ENCODE peak calls at places on chromosomes 13 and 19, in six cellular contexts. Z is HepG2, C is H54, Y is GM12892, Q is A549, N is K562. I is an unnamed sample.

GRCh38 chr13:50887153-50887552 is 22.4 kb upstream of the RNASEH2B start:
- DNase-seq in Z (no peak), C (no peak), Y (no peak), Q (no peak), N (no peak), I (no peak)

GRCh38 chr13:101489635-101490034 is 37.2 kb downstream of the ITGBL1 start:
- DNase-seq in Z (no peak), C (peak), Y (no peak), Q (no peak), N (no peak), I (no peak)

GRCh38 chr19:23482829-23483228 is 87.6 kb upstream of the ZNF91 start:
- DNase-seq in Z (no peak), C (no peak), Y (no peak), Q (no peak), N (no peak), I (no peak)

GRCh38 chr13:114140131-114140908 is 7.9 kb upstream of the RASA3 start:
- DNase-seq in Z (no peak), C (no peak), Y (no peak), Q (no peak), N (no peak), I (peak)

GRCh38 chr13:39855236-39855635 is 199.8 kb downstream of the COG6 start:
- DNase-seq in Z (no peak), C (no peak), Y (no peak), Q (no peak), N (no peak), I (no peak)

GRCh38 chr19:54739587-54740497 is 1.5 kb downstream of the KIR2DL3 start:
- DNase-seq in Z (no peak), C (no peak), Y (no peak), Q (no peak), N (no peak), I (no peak)

GRCh38 chr13:113151745-113152707 is 6.4 kb upstream of the PROZ start:
- DNase-seq in Z (no peak), C (no peak), Y (no peak), Q (no peak), N (no peak), I (peak)

GRCh38 chr19:6811906-6812305 is 39.4 kb downstream of the VAV1 start:
- DNase-seq in Z (peak), C (peak), Y (no peak), Q (peak), N (peak), I (no peak)

GRCh38 chr13:100363874-100364273 is 224.7 kb downstream of the GGACT start:
- DNase-seq in Z (no peak), C (no peak), Y (no peak), Q (no peak), N (no peak), I (no peak)

GRCh38 chr19:57829316-57829715 is 783 bp upstream of the ZNF587B start:
- DNase-seq in Z (peak), C (no peak), Y (no peak), Q (no peak), N (no peak), I (no peak)

GRCh38 chr19:53865918-53866696 is 1.6 kb upstream of the MYADM start:
- DNase-seq in Z (peak), C (peak), Y (peak), Q (peak), N (peak), I (peak)

GRCh38 chr19:55320844-55321419 is 4.2 kb downstream of the TMEM150B start:
- DNase-seq in Z (no peak), C (no peak), Y (no peak), Q (no peak), N (no peak), I (no peak)

GRCh38 chr19:16577531-16578052 is 5.4 kb upstream of the SLC35E1 start:
- DNase-seq in Z (no peak), C (no peak), Y (no peak), Q (no peak), N (no peak), I (no peak)

GRCh38 chr13:32323912-32324311 is 8.6 kb downstream of the BRCA2 start:
- DNase-seq in Z (no peak), C (peak), Y (no peak), Q (no peak), N (no peak), I (no peak)

GRCh38 chr13:26325876-26326275 is 71.9 kb downstream of the CDK8 start:
- DNase-seq in Z (no peak), C (no peak), Y (no peak), Q (no peak), N (no peak), I (no peak)

GRCh38 chr19:51821921-51822716 is 27.2 kb downstream of the FPR3 start:
- DNase-seq in Z (no peak), C (no peak), Y (no peak), Q (no peak), N (no peak), I (no peak)

GRCh38 chr19:56987184-56987583 is 132.6 kb upstream of the USP29 start:
- DNase-seq in Z (no peak), C (no peak), Y (no peak), Q (no peak), N (no peak), I (no peak)

GRCh38 chr19:17530586-17530985 is 19.1 kb downstream of the PGLS start:
- DNase-seq in Z (peak), C (no peak), Y (no peak), Q (no peak), N (no peak), I (no peak)

GRCh38 chr13:30593001-30593400 is 24.7 kb upstream of the USPL1 start:
- DNase-seq in Z (no peak), C (no peak), Y (no peak), Q (no peak), N (no peak), I (no peak)

GRCh38 chr19:43541920-43542650 is 9.1 kb downstream of the ZNF575 start:
- DNase-seq in Z (no peak), C (no peak), Y (no peak), Q (no peak), N (no peak), I (no peak)

GRCh38 chr19:18507727-18508440 is 14.0 kb downstream of the ELL start:
- DNase-seq in Z (peak), C (no peak), Y (no peak), Q (no peak), N (no peak), I (peak)

GRCh38 chr13:52447815-52448552 is 2.5 kb downstream of the VPS36 start:
- DNase-seq in Z (no peak), C (no peak), Y (no peak), Q (no peak), N (peak), I (no peak)

GRCh38 chr19:58218899-58219298 is 9.8 kb upstream of the ZNF544 start:
- DNase-seq in Z (peak), C (no peak), Y (no peak), Q (no peak), N (peak), I (no peak)

GRCh38 chr13:112575295-112575622 is 12.7 kb downstream of the TUBGCP3 start:
- DNase-seq in Z (no peak), C (no peak), Y (no peak), Q (no peak), N (no peak), I (no peak)

GRCh38 chr13:49781791-49782190 is 10.7 kb downstream of the KPNA3 start:
- DNase-seq in Z (no peak), C (no peak), Y (no peak), Q (no peak), N (no peak), I (no peak)

GRCh38 chr19:54035215-54036178 is 28.2 kb downstream of the VSTM1 start:
- DNase-seq in Z (no peak), C (peak), Y (no peak), Q (no peak), N (no peak), I (no peak)

GRCh38 chr19:12163841-12164240 is 945 bp downstream of the ZNF136 start:
- DNase-seq in Z (no peak), C (no peak), Y (no peak), Q (no peak), N (no peak), I (no peak)

GRCh38 chr19:6849876-6850275 is 37.5 kb upstream of the ADGRE1 start:
- DNase-seq in Z (no peak), C (no peak), Y (no peak), Q (no peak), N (no peak), I (no peak)

GRCh38 chr13:37338721-37339120 is 233.3 kb upstream of the CSNK1A1L start:
- DNase-seq in Z (no peak), C (no peak), Y (no peak), Q (no peak), N (no peak), I (no peak)

GRCh38 chr19:29378126-29378525 is 147.7 kb upstream of the VSTM2B start:
- DNase-seq in Z (no peak), C (no peak), Y (no peak), Q (no peak), N (no peak), I (no peak)

GRCh38 chr13:23928985-23929384 is 31.7 kb upstream of the C1QTNF9B start:
- DNase-seq in Z (no peak), C (peak), Y (no peak), Q (peak), N (no peak), I (no peak)

GRCh38 chr13:32315255-32316029 is at the start of the genes BRCA2 and ZAR1L:
- DNase-seq in Z (peak), C (peak), Y (peak), Q (peak), N (peak), I (peak)

GRCh38 chr19:7460562-7460966 is 28.3 kb downstream of the PEX11G start:
- DNase-seq in Z (no peak), C (peak), Y (no peak), Q (no peak), N (no peak), I (no peak)

GRCh38 chr19:45250216-45250831 is 747 bp upstream of the MARK4 start:
- DNase-seq in Z (no peak), C (no peak), Y (no peak), Q (no peak), N (no peak), I (no peak)

GRCh38 chr13:49356224-49356623 is 87.6 kb downstream of the CAB39L start:
- DNase-seq in Z (no peak), C (peak), Y (no peak), Q (no peak), N (no peak), I (no peak)

GRCh38 chr13:99585609-99586008 is 84.3 kb downstream of the TM9SF2 start:
- DNase-seq in Z (no peak), C (no peak), Y (no peak), Q (no peak), N (no peak), I (no peak)

GRCh38 chr19:8206147-8207087 is 2.8 kb upstream of the CERS4 start:
- DNase-seq in Z (no peak), C (no peak), Y (no peak), Q (no peak), N (no peak), I (no peak)

GRCh38 chr13:36310417-36311108 is 12.9 kb upstream of the CCDC169 start:
- DNase-seq in Z (no peak), C (no peak), Y (no peak), Q (no peak), N (peak), I (no peak)

GRCh38 chr13:31372454-31372853 is 172.7 kb downstream of the B3GLCT start:
- DNase-seq in Z (no peak), C (no peak), Y (no peak), Q (no peak), N (peak), I (no peak)

GRCh38 chr13:34201050-34201913 is 383.3 kb downstream of the RFC3 start:
- DNase-seq in Z (peak), C (no peak), Y (no peak), Q (peak), N (no peak), I (no peak)

GRCh38 chr13:46607768-46608553 is 55.0 kb downstream of the LRCH1 start:
- DNase-seq in Z (peak), C (no peak), Y (no peak), Q (peak), N (no peak), I (no peak)
- TF ChIP-seq POLR2A in Z (no peak), C (no peak), Y (no peak), Q (no peak), N (no peak), I (no peak)

GRCh38 chr19:2540646-2541454 is 64.9 kb downstream of the GADD45B start:
- DNase-seq in Z (peak), C (peak), Y (no peak), Q (peak), N (no peak), I (peak)
- TF ChIP-seq POLR2A in Z (peak), C (peak), Y (no peak), Q (no peak), N (no peak), I (no peak)

GRCh38 chr13:77892491-77892890 is 26.1 kb downstream of the EDNRB start:
- DNase-seq in Z (no peak), C (no peak), Y (no peak), Q (no peak), N (no peak), I (no peak)
- TF ChIP-seq POLR2A in Z (no peak), C (no peak), Y (no peak), Q (no peak), N (no peak), I (no peak)

GRCh38 chr19:42396248-42396541 is 6.1 kb upstream of the CNFN start:
- DNase-seq in Z (no peak), C (no peak), Y (no peak), Q (no peak), N (peak), I (no peak)

GRCh38 chr19:42400404-42400803 is 10.3 kb upstream of the CNFN start:
- DNase-seq in Z (no peak), C (no peak), Y (no peak), Q (no peak), N (no peak), I (no peak)

GRCh38 chr19:42394751-42395150 is 4.7 kb upstream of the CNFN start:
- DNase-seq in Z (no peak), C (no peak), Y (no peak), Q (no peak), N (no peak), I (no peak)

GRCh38 chr19:42397315-42398166 is 7.4 kb upstream of the CNFN start:
- DNase-seq in Z (no peak), C (peak), Y (no peak), Q (peak), N (peak), I (no peak)

DNA sequence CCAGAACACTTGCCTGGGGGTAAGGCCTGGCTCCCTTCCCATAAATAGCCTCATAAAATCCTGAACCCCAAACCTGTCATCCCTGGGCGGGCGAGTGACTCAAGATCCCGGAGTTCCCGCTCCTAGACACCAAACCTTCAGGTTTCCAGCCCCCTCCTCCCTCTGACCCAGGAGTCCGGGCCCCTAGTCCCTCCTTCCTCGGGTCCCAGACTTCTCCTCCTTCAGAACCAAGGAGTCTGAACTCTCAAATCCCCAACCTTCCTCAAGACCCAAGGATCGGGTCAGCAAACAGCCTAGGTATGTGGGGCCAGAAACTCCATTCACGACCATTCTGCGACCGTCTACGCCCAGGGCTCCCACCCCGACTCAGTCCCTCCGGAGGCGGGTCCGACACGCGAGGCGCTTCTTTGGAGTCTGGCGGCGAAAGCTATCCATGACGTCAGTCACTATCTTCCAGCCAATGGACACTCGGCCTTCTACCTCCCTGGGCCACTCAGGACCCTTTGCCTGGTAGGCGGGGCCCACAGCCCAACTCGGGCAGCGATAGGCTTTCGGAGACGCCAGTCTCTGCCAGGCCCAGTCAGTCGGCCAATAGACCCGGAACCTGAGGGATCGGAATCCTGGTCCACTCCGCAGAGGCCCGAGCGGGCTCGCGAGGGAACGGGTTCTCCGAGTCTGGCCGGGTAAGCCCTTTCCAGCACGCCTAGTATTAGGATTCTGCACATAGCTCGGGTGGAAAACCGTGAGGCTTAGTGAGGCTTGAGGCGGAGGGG is 6.6 kb upstream of the CNFN start:
- DNase-seq in Z (no peak), C (peak), Y (peak), Q (peak), N (peak), I (peak)
- TF ChIP-seq POLR2A in Z (no peak), C (peak), Y (peak), Q (peak), N (peak), I (peak)

GRCh38 chr19:35885909-35886308 is 14.4 kb downstream of the NFKBID start:
- DNase-seq in Z (no peak), C (no peak), Y (no peak), Q (no peak), N (no peak), I (no peak)

GRCh38 chr19:35887197-35887596 is 13.1 kb downstream of the NFKBID start:
- DNase-seq in Z (no peak), C (no peak), Y (no peak), Q (no peak), N (no peak), I (no peak)

GRCh38 chr19:35889370-35890112 is 10.8 kb downstream of the NFKBID start:
- DNase-seq in Z (no peak), C (no peak), Y (no peak), Q (no peak), N (no peak), I (no peak)

GRCh38 chr19:35894342-35894741 is 6.0 kb downstream of the NFKBID start:
- DNase-seq in Z (no peak), C (no peak), Y (no peak), Q (no peak), N (no peak), I (no peak)

DNA sequence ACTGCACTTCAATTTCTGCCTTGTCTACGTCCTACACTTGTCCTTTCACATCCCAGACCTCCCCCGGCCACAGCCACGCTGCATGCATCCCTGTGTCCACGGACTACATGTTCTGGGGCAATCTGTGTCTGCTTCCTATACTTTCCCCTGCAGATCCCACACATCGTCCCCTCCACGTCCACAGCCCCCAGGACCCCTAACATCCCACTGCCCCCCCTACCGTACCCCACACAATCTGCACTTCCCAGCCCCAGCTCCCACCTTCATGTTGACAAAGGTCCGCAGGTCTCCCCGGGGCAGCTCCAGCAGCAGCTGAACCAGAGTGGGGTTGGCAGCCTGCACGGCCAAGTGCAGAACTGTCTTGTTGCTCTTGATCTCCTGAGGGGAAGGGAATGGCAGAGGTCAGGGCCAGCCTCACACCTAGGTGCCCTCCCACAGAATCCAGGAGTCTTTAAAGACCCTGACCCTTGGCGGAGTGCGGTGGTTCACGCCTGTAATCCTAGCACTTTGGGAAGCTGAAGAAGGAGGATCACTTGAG is 10.2 kb downstream of the NFKBID start:
- DNase-seq in Z (no peak), C (no peak), Y (no peak), Q (no peak), N (no peak), I (no peak)
- TF ChIP-seq POLR2A in Z (no peak), C (no peak), Y (peak), Q (no peak), N (no peak), I (no peak)

DNA sequence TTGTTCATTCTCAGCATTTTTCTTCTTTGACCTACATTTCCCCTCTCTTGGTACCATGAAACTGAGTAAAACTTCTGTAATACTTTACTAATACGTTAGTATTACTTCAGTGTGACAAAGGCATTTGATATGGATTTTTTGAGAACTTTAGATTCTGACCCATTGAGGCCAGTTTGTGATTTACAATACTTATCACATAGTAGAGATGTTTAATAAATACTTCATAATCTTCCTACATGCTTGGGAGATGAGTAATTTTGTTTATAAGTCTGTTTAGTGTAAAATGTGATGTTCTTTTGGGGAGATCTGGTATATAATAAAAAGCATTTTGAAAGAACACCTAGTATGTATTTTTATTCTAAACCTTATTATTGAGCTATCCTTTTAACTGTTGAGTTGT is 29.7 kb downstream of the GTF2F2 start:
- DNase-seq in Z (no peak), C (no peak), Y (no peak), Q (no peak), N (no peak), I (no peak)
- TF ChIP-seq POLR2A in Z (no peak), C (no peak), Y (no peak), Q (no peak), N (no peak), I (no peak)

GRCh38 chr19:4246767-4247593 is at the start of gene YJU2:
- DNase-seq in Z (peak), C (peak), Y (peak), Q (peak), N (peak), I (peak)
- TF ChIP-seq POLR2A in Z (peak), C (no peak), Y (peak), Q (peak), N (peak), I (no peak)

DNA sequence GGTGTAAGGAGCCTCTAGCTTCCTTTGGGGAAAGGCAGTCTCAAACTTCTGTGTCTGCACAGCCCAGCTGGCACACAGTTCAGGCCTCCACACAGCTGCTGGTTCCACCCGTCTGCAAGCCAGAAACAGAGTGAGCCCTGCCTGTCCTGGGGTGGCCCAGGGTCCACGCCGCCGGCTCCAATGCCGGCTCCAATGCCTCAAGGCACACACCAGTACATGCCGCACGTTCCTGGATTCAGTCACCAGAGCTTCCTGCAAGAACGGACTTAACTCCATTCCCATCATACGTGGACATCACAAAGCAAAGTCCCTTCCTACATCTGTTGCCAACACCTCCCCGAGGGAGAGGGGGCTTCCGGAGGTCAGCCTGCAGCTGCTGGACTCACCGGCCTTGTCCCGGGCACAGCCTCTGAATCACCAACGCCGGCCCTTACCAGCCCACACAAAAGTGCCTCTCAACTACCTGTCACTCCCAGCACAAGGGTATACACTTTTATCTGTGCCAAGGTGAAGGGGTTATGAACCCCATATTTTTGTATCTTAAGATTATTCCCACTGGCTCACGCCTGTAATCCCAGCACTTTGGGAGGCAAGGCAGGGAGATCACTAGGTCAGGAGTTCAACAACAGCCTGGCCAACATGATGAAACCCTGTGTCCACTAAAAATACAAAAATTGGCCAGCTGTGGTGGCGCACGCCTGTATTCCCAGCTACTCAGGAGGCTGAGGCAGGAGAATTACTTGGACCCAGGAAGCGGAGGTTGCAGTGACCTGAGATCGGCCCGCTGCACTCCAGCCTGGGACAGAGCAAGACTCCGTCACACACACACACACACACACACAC is 8.4 kb downstream of the SH3GL1 start:
- DNase-seq in Z (peak), C (no peak), Y (no peak), Q (no peak), N (no peak), I (peak)
- TF ChIP-seq POLR2A in Z (peak), C (no peak), Y (no peak), Q (no peak), N (no peak), I (no peak)

I was measured in Peyer's patch.